ENCODE peak calls at places on chromosome 12, in ten cellular contexts. One of them, this sample, is unnamed.

GRCh38 chr12:1429980-1430379 is 164.4 kb downstream of the FBXL14 start:
- DNase-seq in left lung: no peak
- DNase-seq in AG10803: peak
- DNase-seq in pancreas: no peak
- DNase-seq in MM.1S: no peak
- DNase-seq in heart right ventricle: no peak
- DNase-seq in uterus: no peak
- DNase-seq in CD8-positive, alpha-beta memory T cell: no peak
- DNase-seq in CD8-positive, alpha-beta T cell: no peak
- DNase-seq in astrocyte: peak
- DNase-seq in this sample: peak

GRCh38 chr12:26195250-26195640 is at the start of gene SSPN:
- DNase-seq in left lung: peak
- DNase-seq in AG10803: peak
- DNase-seq in pancreas: peak
- DNase-seq in MM.1S: peak
- DNase-seq in heart right ventricle: peak
- DNase-seq in uterus: peak
- DNase-seq in CD8-positive, alpha-beta memory T cell: no peak
- DNase-seq in CD8-positive, alpha-beta T cell: no peak
- DNase-seq in astrocyte: peak
- DNase-seq in this sample: peak

GRCh38 chr12:15227004-15227679 is 5.9 kb upstream of the RERG start:
- DNase-seq in left lung: peak
- DNase-seq in AG10803: peak
- DNase-seq in pancreas: no peak
- DNase-seq in MM.1S: peak
- DNase-seq in heart right ventricle: peak
- DNase-seq in uterus: peak
- DNase-seq in CD8-positive, alpha-beta memory T cell: no peak
- DNase-seq in CD8-positive, alpha-beta T cell: no peak
- DNase-seq in astrocyte: peak
- DNase-seq in this sample: peak

GRCh38 chr12:88163371-88163770 is 21.3 kb downstream of the TMTC3 start:
- DNase-seq in left lung: no peak
- DNase-seq in AG10803: peak
- DNase-seq in pancreas: no peak
- DNase-seq in MM.1S: no peak
- DNase-seq in heart right ventricle: no peak
- DNase-seq in uterus: no peak
- DNase-seq in CD8-positive, alpha-beta memory T cell: no peak
- DNase-seq in CD8-positive, alpha-beta T cell: no peak
- DNase-seq in astrocyte: no peak
- DNase-seq in this sample: peak

GRCh38 chr12:101653030-101653429 is 44.4 kb upstream of the CHPT1 start:
- DNase-seq in left lung: no peak
- DNase-seq in AG10803: no peak
- DNase-seq in pancreas: no peak
- DNase-seq in MM.1S: no peak
- DNase-seq in heart right ventricle: no peak
- DNase-seq in uterus: no peak
- DNase-seq in CD8-positive, alpha-beta memory T cell: no peak
- DNase-seq in CD8-positive, alpha-beta T cell: no peak
- DNase-seq in astrocyte: no peak
- DNase-seq in this sample: no peak

GRCh38 chr12:86929962-86930361 is 673.8 kb upstream of the MGAT4C start:
- DNase-seq in left lung: no peak
- DNase-seq in AG10803: no peak
- DNase-seq in pancreas: no peak
- DNase-seq in MM.1S: no peak
- DNase-seq in heart right ventricle: no peak
- DNase-seq in uterus: no peak
- DNase-seq in CD8-positive, alpha-beta memory T cell: no peak
- DNase-seq in CD8-positive, alpha-beta T cell: no peak
- DNase-seq in astrocyte: peak
- DNase-seq in this sample: no peak

GRCh38 chr12:33581613-33582122 is 142.0 kb upstream of the SYT10 start:
- DNase-seq in left lung: no peak
- DNase-seq in AG10803: no peak
- DNase-seq in pancreas: no peak
- DNase-seq in MM.1S: no peak
- DNase-seq in heart right ventricle: no peak
- DNase-seq in uterus: no peak
- DNase-seq in CD8-positive, alpha-beta memory T cell: no peak
- DNase-seq in CD8-positive, alpha-beta T cell: no peak
- DNase-seq in astrocyte: no peak
- DNase-seq in this sample: no peak

GRCh38 chr12:47147749-47148148 is 68.0 kb upstream of the AMIGO2 start:
- DNase-seq in left lung: no peak
- DNase-seq in AG10803: peak
- DNase-seq in pancreas: no peak
- DNase-seq in MM.1S: no peak
- DNase-seq in heart right ventricle: no peak
- DNase-seq in uterus: no peak
- DNase-seq in CD8-positive, alpha-beta memory T cell: no peak
- DNase-seq in CD8-positive, alpha-beta T cell: no peak
- DNase-seq in astrocyte: peak
- DNase-seq in this sample: no peak

GRCh38 chr12:50200507-50201273 is 33.5 kb upstream of the CERS5 start:
- DNase-seq in left lung: no peak
- DNase-seq in AG10803: peak
- DNase-seq in pancreas: no peak
- DNase-seq in MM.1S: no peak
- DNase-seq in heart right ventricle: no peak
- DNase-seq in uterus: no peak
- DNase-seq in CD8-positive, alpha-beta memory T cell: no peak
- DNase-seq in CD8-positive, alpha-beta T cell: no peak
- DNase-seq in astrocyte: peak
- DNase-seq in this sample: peak

GRCh38 chr12:95637471-95638155 is 86.3 kb upstream of the USP44 start:
- DNase-seq in left lung: no peak
- DNase-seq in AG10803: peak
- DNase-seq in pancreas: no peak
- DNase-seq in MM.1S: no peak
- DNase-seq in heart right ventricle: no peak
- DNase-seq in uterus: no peak
- DNase-seq in CD8-positive, alpha-beta memory T cell: no peak
- DNase-seq in CD8-positive, alpha-beta T cell: no peak
- DNase-seq in astrocyte: peak
- DNase-seq in this sample: peak

GRCh38 chr12:122185079-122185478 is 2.2 kb downstream of the LRRC43 start:
- DNase-seq in left lung: no peak
- DNase-seq in AG10803: no peak
- DNase-seq in pancreas: no peak
- DNase-seq in MM.1S: no peak
- DNase-seq in heart right ventricle: no peak
- DNase-seq in uterus: no peak
- DNase-seq in CD8-positive, alpha-beta memory T cell: no peak
- DNase-seq in CD8-positive, alpha-beta T cell: no peak
- DNase-seq in astrocyte: no peak
- DNase-seq in this sample: no peak

GRCh38 chr12:65171073-65171472 is 1.7 kb downstream of the LEMD3 start:
- DNase-seq in left lung: no peak
- DNase-seq in AG10803: no peak
- DNase-seq in pancreas: no peak
- DNase-seq in MM.1S: no peak
- DNase-seq in heart right ventricle: no peak
- DNase-seq in uterus: no peak
- DNase-seq in CD8-positive, alpha-beta memory T cell: no peak
- DNase-seq in CD8-positive, alpha-beta T cell: no peak
- DNase-seq in astrocyte: no peak
- DNase-seq in this sample: peak

GRCh38 chr12:89971880-89972279 is 263.2 kb upstream of the ATP2B1 start:
- DNase-seq in left lung: no peak
- DNase-seq in AG10803: peak
- DNase-seq in pancreas: no peak
- DNase-seq in MM.1S: no peak
- DNase-seq in heart right ventricle: no peak
- DNase-seq in uterus: no peak
- DNase-seq in CD8-positive, alpha-beta memory T cell: no peak
- DNase-seq in CD8-positive, alpha-beta T cell: no peak
- DNase-seq in astrocyte: peak
- DNase-seq in this sample: no peak

GRCh38 chr12:110174373-110174996 is 50.3 kb downstream of the IFT81 start:
- DNase-seq in left lung: no peak
- DNase-seq in AG10803: no peak
- DNase-seq in pancreas: no peak
- DNase-seq in MM.1S: no peak
- DNase-seq in heart right ventricle: no peak
- DNase-seq in uterus: no peak
- DNase-seq in CD8-positive, alpha-beta memory T cell: no peak
- DNase-seq in CD8-positive, alpha-beta T cell: no peak
- DNase-seq in astrocyte: no peak
- DNase-seq in this sample: no peak

GRCh38 chr12:132285311-132285741 is 44.1 kb downstream of the GALNT9 start:
- DNase-seq in left lung: no peak
- DNase-seq in AG10803: no peak
- DNase-seq in pancreas: no peak
- DNase-seq in MM.1S: no peak
- DNase-seq in heart right ventricle: no peak
- DNase-seq in uterus: no peak
- DNase-seq in CD8-positive, alpha-beta memory T cell: no peak
- DNase-seq in CD8-positive, alpha-beta T cell: no peak
- DNase-seq in astrocyte: no peak
- DNase-seq in this sample: no peak

GRCh38 chr12:132287391-132288238 is 41.8 kb downstream of the GALNT9 start:
- DNase-seq in left lung: no peak
- DNase-seq in AG10803: no peak
- DNase-seq in pancreas: no peak
- DNase-seq in MM.1S: no peak
- DNase-seq in heart right ventricle: peak
- DNase-seq in uterus: no peak
- DNase-seq in CD8-positive, alpha-beta memory T cell: no peak
- DNase-seq in CD8-positive, alpha-beta T cell: no peak
- DNase-seq in astrocyte: no peak
- DNase-seq in this sample: no peak

GRCh38 chr12:132284618-132285310 is 44.6 kb downstream of the GALNT9 start:
- DNase-seq in left lung: no peak
- DNase-seq in AG10803: no peak
- DNase-seq in pancreas: no peak
- DNase-seq in MM.1S: no peak
- DNase-seq in heart right ventricle: no peak
- DNase-seq in uterus: no peak
- DNase-seq in CD8-positive, alpha-beta memory T cell: no peak
- DNase-seq in CD8-positive, alpha-beta T cell: no peak
- DNase-seq in astrocyte: no peak
- DNase-seq in this sample: no peak

GRCh38 chr12:132286912-132287311 is 42.5 kb downstream of the GALNT9 start:
- DNase-seq in left lung: no peak
- DNase-seq in AG10803: no peak
- DNase-seq in pancreas: no peak
- DNase-seq in MM.1S: no peak
- DNase-seq in heart right ventricle: peak
- DNase-seq in uterus: no peak
- DNase-seq in CD8-positive, alpha-beta memory T cell: no peak
- DNase-seq in CD8-positive, alpha-beta T cell: no peak
- DNase-seq in astrocyte: no peak
- DNase-seq in this sample: peak

GRCh38 chr12:132285991-132286681 is 43.3 kb downstream of the GALNT9 start:
- DNase-seq in left lung: peak
- DNase-seq in AG10803: peak
- DNase-seq in pancreas: peak
- DNase-seq in MM.1S: no peak
- DNase-seq in heart right ventricle: peak
- DNase-seq in uterus: peak
- DNase-seq in CD8-positive, alpha-beta memory T cell: no peak
- DNase-seq in CD8-positive, alpha-beta T cell: no peak
- DNase-seq in astrocyte: peak
- DNase-seq in this sample: peak
- H3K4me3 ChIP-seq in left lung: no peak
- H3K4me3 ChIP-seq in AG10803: no peak
- H3K4me3 ChIP-seq in pancreas: no peak
- H3K4me3 ChIP-seq in MM.1S: no peak
- H3K4me3 ChIP-seq in heart right ventricle: peak
- H3K4me3 ChIP-seq in uterus: no peak
- H3K4me3 ChIP-seq in CD8-positive, alpha-beta memory T cell: no peak
- H3K4me3 ChIP-seq in CD8-positive, alpha-beta T cell: no peak
- H3K4me3 ChIP-seq in astrocyte: no peak
- H3K4me3 ChIP-seq in this sample: peak

DNA sequence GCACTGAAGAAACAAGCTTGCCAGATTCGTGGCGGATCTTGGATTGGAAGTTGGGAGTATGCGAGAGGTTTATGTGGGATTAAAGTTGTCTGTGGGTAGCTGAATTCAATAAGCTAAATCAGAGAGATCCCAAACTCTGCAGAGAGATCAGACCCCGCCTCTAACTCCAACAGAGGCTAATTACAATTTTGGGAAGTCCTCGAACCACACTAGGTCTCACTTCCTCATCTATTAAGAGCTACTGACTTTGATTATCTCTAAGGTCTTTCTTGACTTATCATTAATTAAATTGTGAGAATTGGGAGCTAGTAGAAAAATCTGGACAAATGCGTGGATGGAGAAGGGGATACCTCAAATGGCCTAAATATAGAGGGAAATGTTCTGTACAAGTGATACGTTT is 9.1 kb downstream of the NTF3 start:
- DNase-seq in left lung: no peak
- DNase-seq in AG10803: no peak
- DNase-seq in pancreas: no peak
- DNase-seq in MM.1S: no peak
- DNase-seq in heart right ventricle: no peak
- DNase-seq in uterus: no peak
- DNase-seq in CD8-positive, alpha-beta memory T cell: no peak
- DNase-seq in CD8-positive, alpha-beta T cell: no peak
- DNase-seq in astrocyte: no peak
- DNase-seq in this sample: no peak
- H3K4me3 ChIP-seq in left lung: no peak
- H3K4me3 ChIP-seq in AG10803: no peak
- H3K4me3 ChIP-seq in pancreas: no peak
- H3K4me3 ChIP-seq in MM.1S: no peak
- H3K4me3 ChIP-seq in heart right ventricle: no peak
- H3K4me3 ChIP-seq in uterus: no peak
- H3K4me3 ChIP-seq in CD8-positive, alpha-beta memory T cell: no peak
- H3K4me3 ChIP-seq in CD8-positive, alpha-beta T cell: no peak
- H3K4me3 ChIP-seq in astrocyte: no peak
- H3K4me3 ChIP-seq in this sample: no peak

GRCh38 chr12:13982010-13982409 is 608 bp upstream of the GRIN2B start:
- DNase-seq in left lung: no peak
- DNase-seq in AG10803: no peak
- DNase-seq in pancreas: no peak
- DNase-seq in MM.1S: no peak
- DNase-seq in heart right ventricle: no peak
- DNase-seq in uterus: no peak
- DNase-seq in CD8-positive, alpha-beta memory T cell: no peak
- DNase-seq in CD8-positive, alpha-beta T cell: no peak
- DNase-seq in astrocyte: no peak
- DNase-seq in this sample: no peak
- H3K4me3 ChIP-seq in left lung: no peak
- H3K4me3 ChIP-seq in AG10803: no peak
- H3K4me3 ChIP-seq in pancreas: no peak
- H3K4me3 ChIP-seq in MM.1S: no peak
- H3K4me3 ChIP-seq in heart right ventricle: no peak
- H3K4me3 ChIP-seq in uterus: no peak
- H3K4me3 ChIP-seq in CD8-positive, alpha-beta memory T cell: no peak
- H3K4me3 ChIP-seq in CD8-positive, alpha-beta T cell: no peak
- H3K4me3 ChIP-seq in astrocyte: no peak
- H3K4me3 ChIP-seq in this sample: no peak

DNA sequence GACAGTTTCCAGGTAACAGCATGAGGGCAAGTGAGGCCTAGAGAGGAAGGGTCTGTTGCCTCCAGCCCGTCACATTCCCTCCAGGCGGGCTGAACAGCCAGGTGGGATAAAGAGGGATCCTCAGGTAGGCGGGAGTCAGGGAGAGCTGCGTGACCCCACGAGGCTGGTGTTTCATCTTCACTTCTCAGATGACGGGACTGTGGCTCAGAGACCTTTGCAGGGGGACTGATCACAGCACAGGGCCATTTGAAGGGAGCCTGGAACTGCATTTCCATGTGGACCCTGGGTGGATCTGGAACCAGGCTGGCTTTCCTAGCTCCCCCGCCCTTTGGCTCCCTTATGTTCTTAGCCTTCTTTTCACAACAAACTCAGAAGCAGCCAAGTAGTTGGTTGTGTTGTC is 37.4 kb downstream of the SH2B3 start:
- DNase-seq in left lung: peak
- DNase-seq in AG10803: no peak
- DNase-seq in pancreas: no peak
- DNase-seq in MM.1S: no peak
- DNase-seq in heart right ventricle: no peak
- DNase-seq in uterus: no peak
- DNase-seq in CD8-positive, alpha-beta memory T cell: no peak
- DNase-seq in CD8-positive, alpha-beta T cell: no peak
- DNase-seq in astrocyte: no peak
- DNase-seq in this sample: no peak
- H3K4me3 ChIP-seq in left lung: no peak
- H3K4me3 ChIP-seq in AG10803: no peak
- H3K4me3 ChIP-seq in pancreas: no peak
- H3K4me3 ChIP-seq in MM.1S: no peak
- H3K4me3 ChIP-seq in heart right ventricle: no peak
- H3K4me3 ChIP-seq in uterus: no peak
- H3K4me3 ChIP-seq in CD8-positive, alpha-beta memory T cell: no peak
- H3K4me3 ChIP-seq in CD8-positive, alpha-beta T cell: no peak
- H3K4me3 ChIP-seq in astrocyte: no peak
- H3K4me3 ChIP-seq in this sample: no peak